ENCODE peak calls at places on chromosomes 4 and X, in four cellular contexts. One of them, this sample, is unnamed.
A peak's percentile ranks its signal among the peaks of the same experiment; 100 is the strongest.

GRCh38 chr4:6571608-6572007 is 3.4 kb upstream of the MAN2B2 start:
- DNase-seq in body of pancreas: no peak
- DNase-seq in suprapubic skin: no peak
- DNase-seq in NB4: no peak
- DNase-seq in this sample: no peak

GRCh38 chr4:25103423-25103822 is 56.8 kb downstream of the SEPSECS start:
- DNase-seq in suprapubic skin: no peak
- DNase-seq in body of pancreas: no peak
- DNase-seq in NB4: no peak
- DNase-seq in this sample: no peak

GRCh38 chr4:182215171-182215570 is 28.0 kb upstream of the TENM3 start:
- DNase-seq in body of pancreas: no peak
- DNase-seq in NB4: no peak
- DNase-seq in suprapubic skin: no peak
- DNase-seq in this sample: no peak

GRCh38 chrX:101485212-101486064 is at the start of gene ARMCX4:
- DNase-seq in suprapubic skin: peak; percentile 77
- DNase-seq in NB4: no peak
- DNase-seq in body of pancreas: peak; percentile 68
- DNase-seq in this sample: peak; percentile 1

GRCh38 chrX:10633722-10634121 is 13.3 kb upstream of the MID1 start:
- DNase-seq in NB4: peak; percentile 21
- DNase-seq in suprapubic skin: no peak
- DNase-seq in body of pancreas: no peak
- DNase-seq in this sample: no peak

GRCh38 chr4:8694226-8694625 is 101.7 kb downstream of the CPZ start:
- DNase-seq in suprapubic skin: peak; percentile 57
- DNase-seq in body of pancreas: no peak
- DNase-seq in NB4: no peak
- DNase-seq in this sample: no peak

GRCh38 chr4:153645183-153645582 is 38.9 kb upstream of the TLR2 start:
- DNase-seq in body of pancreas: no peak
- DNase-seq in NB4: peak; percentile 51
- DNase-seq in suprapubic skin: no peak
- DNase-seq in this sample: no peak

GRCh38 chrX:56728321-56728720 is 722 bp upstream of the NBDY start:
- DNase-seq in NB4: peak; percentile 3
- DNase-seq in body of pancreas: no peak
- DNase-seq in suprapubic skin: no peak
- DNase-seq in this sample: no peak

GRCh38 chrX:131747173-131747572 is 203.3 kb downstream of the OR13H1 start:
- DNase-seq in body of pancreas: peak; percentile 88
- DNase-seq in suprapubic skin: no peak
- DNase-seq in NB4: no peak
- DNase-seq in this sample: no peak

GRCh38 chr4:57231781-57232180 is 121.6 kb upstream of the IGFBP7 start:
- DNase-seq in suprapubic skin: no peak
- DNase-seq in NB4: no peak
- DNase-seq in body of pancreas: no peak
- DNase-seq in this sample: no peak

GRCh38 chr4:139584784-139585183 is 28.8 kb upstream of the SETD7 start:
- DNase-seq in body of pancreas: no peak
- DNase-seq in suprapubic skin: peak; percentile 7
- DNase-seq in NB4: no peak
- DNase-seq in this sample: no peak

GRCh38 chr4:64068096-64068495 is 341.2 kb downstream of the TECRL start:
- DNase-seq in suprapubic skin: no peak
- DNase-seq in NB4: no peak
- DNase-seq in body of pancreas: no peak
- DNase-seq in this sample: no peak

GRCh38 chr4:52997132-52997416 is 135.0 kb downstream of the RASL11B start:
- DNase-seq in NB4: no peak
- DNase-seq in body of pancreas: no peak
- DNase-seq in suprapubic skin: no peak
- DNase-seq in this sample: no peak

GRCh38 chr4:18291981-18292380 is 270.4 kb upstream of the LCORL start:
- DNase-seq in NB4: no peak
- DNase-seq in suprapubic skin: no peak
- DNase-seq in body of pancreas: no peak
- DNase-seq in this sample: no peak

GRCh38 chr4:34974313-34974680 is 1270.0 kb downstream of the ARAP2 start:
- DNase-seq in NB4: no peak
- DNase-seq in suprapubic skin: no peak
- DNase-seq in body of pancreas: no peak
- DNase-seq in this sample: no peak

GRCh38 chr4:129248621-129249020 is 152.7 kb downstream of the C4orf33 start:
- DNase-seq in body of pancreas: no peak
- DNase-seq in suprapubic skin: no peak
- DNase-seq in NB4: no peak
- DNase-seq in this sample: no peak

GRCh38 chr4:75821966-75822365 is 80.3 kb downstream of the PPEF2 start:
- DNase-seq in suprapubic skin: no peak
- DNase-seq in NB4: no peak
- DNase-seq in body of pancreas: no peak
- DNase-seq in this sample: no peak

GRCh38 chrX:16870095-16870860 is at the start of gene RBBP7:
- DNase-seq in suprapubic skin: peak; percentile 91
- DNase-seq in body of pancreas: peak; percentile 93
- DNase-seq in NB4: peak; percentile 92
- DNase-seq in this sample: peak; percentile 96

GRCh38 chrX:74249963-74250362 is 54.0 kb upstream of the ZCCHC13 start:
- DNase-seq in suprapubic skin: no peak
- DNase-seq in NB4: no peak
- DNase-seq in body of pancreas: no peak
- DNase-seq in this sample: peak; percentile 72

GRCh38 chr4:42708625-42709024 is 51.7 kb upstream of the ATP8A1 start:
- DNase-seq in suprapubic skin: no peak
- DNase-seq in body of pancreas: no peak
- DNase-seq in NB4: no peak
- DNase-seq in this sample: no peak

GRCh38 chr4:40055379-40055872 is 1.2 kb upstream of the N4BP2 start:
- DNase-seq in suprapubic skin: no peak
- DNase-seq in NB4: peak; percentile 92
- DNase-seq in body of pancreas: no peak
- DNase-seq in this sample: no peak

DNA sequence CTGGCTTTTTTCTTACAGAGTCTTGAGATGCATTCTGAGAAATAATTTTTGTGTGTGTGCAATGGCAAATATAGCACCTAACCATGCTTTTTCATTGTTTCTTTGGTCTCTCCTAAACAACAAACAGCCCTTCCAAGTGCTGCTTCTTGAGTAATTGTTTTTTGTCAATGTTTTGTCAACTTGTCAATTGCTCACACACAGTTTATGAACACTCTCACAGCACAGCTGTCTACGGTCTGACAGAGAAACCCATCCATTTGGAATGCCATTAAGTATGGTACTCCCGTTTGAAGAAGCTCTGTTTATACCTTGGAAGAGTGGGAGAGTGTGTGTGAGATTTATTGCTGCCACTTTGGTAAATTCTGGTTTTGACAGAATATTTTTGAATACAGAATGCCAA is 254.6 kb downstream of the LDB2 start:
- DNase-seq in body of pancreas: no peak
- DNase-seq in NB4: no peak
- DNase-seq in suprapubic skin: no peak
- DNase-seq in this sample: no peak
- TF ChIP-seq POLR2A in body of pancreas: no peak
- TF ChIP-seq POLR2A in NB4: no peak
- TF ChIP-seq POLR2A in suprapubic skin: no peak
- TF ChIP-seq POLR2A in this sample: no peak

GRCh38 chr4:121823505-121824170 is at the start of gene CCNA2:
- DNase-seq in body of pancreas: peak; percentile 93
- DNase-seq in suprapubic skin: peak; percentile 98
- DNase-seq in NB4: peak; percentile 98
- DNase-seq in this sample: peak; percentile 99
- TF ChIP-seq POLR2A in body of pancreas: peak; percentile 78
- TF ChIP-seq POLR2A in suprapubic skin: peak; percentile 33
- TF ChIP-seq POLR2A in NB4: peak; percentile 66
- TF ChIP-seq POLR2A in this sample: peak; percentile 94

GRCh38 chr4:158768577-158769174 is at the start of gene FNIP2:
- DNase-seq in suprapubic skin: peak; percentile 87
- DNase-seq in NB4: peak; percentile 63
- DNase-seq in body of pancreas: peak; percentile 84
- DNase-seq in this sample: peak; percentile 89
- TF ChIP-seq POLR2A in suprapubic skin: peak; percentile 70
- TF ChIP-seq POLR2A in NB4: no peak
- TF ChIP-seq POLR2A in body of pancreas: peak; percentile 72
- TF ChIP-seq POLR2A in this sample: peak; percentile 21

DNA sequence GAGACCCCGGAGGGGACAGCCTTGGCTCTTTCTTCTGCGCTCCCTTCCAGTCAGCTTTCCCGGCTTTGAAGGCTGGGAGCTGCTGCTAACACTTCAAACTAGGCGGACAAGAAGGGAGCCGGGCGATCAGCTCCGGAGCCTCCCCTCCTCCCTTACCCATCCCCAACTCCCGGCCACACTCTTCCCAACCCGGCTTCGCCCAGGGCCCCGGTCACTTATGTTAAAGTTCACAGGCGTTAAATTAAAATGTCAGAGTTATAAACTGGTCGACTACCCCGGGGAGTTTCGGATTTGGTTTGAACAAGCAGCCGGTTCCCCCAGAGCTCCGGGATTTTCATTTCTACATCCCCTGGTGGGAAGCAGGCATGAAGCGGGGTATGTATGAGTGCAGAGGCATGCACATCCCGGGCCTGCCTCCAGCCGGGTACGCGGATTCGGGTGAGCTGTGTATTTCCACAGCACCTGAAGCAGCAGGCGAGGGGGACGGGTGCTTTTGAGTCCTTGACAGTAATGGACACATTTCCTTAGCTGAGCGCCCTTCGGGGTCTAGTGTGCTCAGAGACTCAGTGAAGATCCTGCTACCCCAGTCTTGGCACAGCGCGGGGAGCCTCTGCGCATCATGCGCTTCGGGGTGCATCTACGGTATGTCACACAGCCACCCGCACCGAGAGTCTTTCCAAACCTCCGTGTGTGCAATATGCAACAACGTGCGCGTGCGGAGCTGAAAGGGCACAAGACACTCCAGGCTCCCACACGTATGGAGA is 883 bp downstream of the UNC5C start:
- DNase-seq in NB4: peak; percentile 48
- DNase-seq in suprapubic skin: peak; percentile 75
- DNase-seq in body of pancreas: peak; percentile 15
- DNase-seq in this sample: peak; percentile 3
- TF ChIP-seq POLR2A in NB4: no peak
- TF ChIP-seq POLR2A in suprapubic skin: no peak
- TF ChIP-seq POLR2A in body of pancreas: no peak
- TF ChIP-seq POLR2A in this sample: no peak

DNA sequence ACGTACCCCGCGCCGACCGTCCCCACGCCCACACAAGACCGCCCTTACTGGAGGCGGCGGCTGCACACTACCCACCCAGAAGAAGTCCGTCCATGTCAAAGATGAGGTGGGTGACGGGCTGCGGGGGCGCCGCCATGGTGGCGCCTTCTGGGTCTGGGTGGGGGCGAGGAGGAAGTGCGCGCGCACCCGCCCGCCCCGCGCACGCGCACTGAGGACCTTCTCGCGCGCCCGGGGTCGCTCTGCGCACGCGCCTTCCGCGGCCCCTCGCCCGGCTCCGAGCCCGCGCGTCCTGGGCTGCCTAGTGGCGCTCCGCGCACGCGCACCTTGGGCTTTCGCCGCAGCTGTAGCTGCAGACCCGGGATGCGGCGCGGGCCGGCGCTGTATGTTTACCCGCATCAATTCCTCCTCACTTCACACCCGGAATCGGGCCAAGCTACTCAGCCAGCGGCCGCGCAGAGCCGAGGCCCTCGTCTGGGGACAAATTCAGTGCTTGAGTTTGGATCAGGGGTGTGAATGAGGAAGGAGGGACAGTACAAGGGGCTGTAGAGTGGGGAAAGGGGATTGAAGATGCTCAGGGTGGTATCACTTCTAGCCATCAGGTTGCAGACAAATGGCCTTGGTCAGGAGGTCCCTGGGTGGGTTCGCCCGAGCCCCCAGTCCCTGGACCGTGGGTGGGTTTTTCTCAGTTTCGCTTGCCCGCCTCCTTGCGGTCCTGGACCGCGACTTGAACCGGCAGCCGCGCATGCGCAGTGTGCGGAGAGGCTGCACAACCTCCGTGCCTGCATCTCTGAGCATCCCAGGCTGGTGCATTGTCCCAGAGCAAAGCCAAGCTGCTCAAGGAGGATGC is at the start of gene PUDP:
- DNase-seq in suprapubic skin: peak; percentile 79
- DNase-seq in NB4: peak; percentile 80
- DNase-seq in body of pancreas: peak; percentile 94
- DNase-seq in this sample: peak; percentile 86
- TF ChIP-seq POLR2A in suprapubic skin: no peak
- TF ChIP-seq POLR2A in NB4: peak; percentile 67
- TF ChIP-seq POLR2A in body of pancreas: peak; percentile 46
- TF ChIP-seq POLR2A in this sample: peak; percentile 41

GRCh38 chrX:65463550-65463949 is 71.0 kb downstream of the LAS1L start:
- DNase-seq in body of pancreas: no peak
- DNase-seq in suprapubic skin: no peak
- DNase-seq in NB4: no peak
- DNase-seq in this sample: no peak
- TF ChIP-seq POLR2A in body of pancreas: no peak
- TF ChIP-seq POLR2A in suprapubic skin: no peak
- TF ChIP-seq POLR2A in NB4: no peak
- TF ChIP-seq POLR2A in this sample: no peak

GRCh38 chrX:40104649-40105015 is 6.9 kb upstream of the BCOR start:
- DNase-seq in body of pancreas: peak; percentile 64
- DNase-seq in suprapubic skin: no peak
- DNase-seq in NB4: peak; percentile 86
- DNase-seq in this sample: peak; percentile 70
- TF ChIP-seq POLR2A in body of pancreas: no peak
- TF ChIP-seq POLR2A in suprapubic skin: no peak
- TF ChIP-seq POLR2A in NB4: no peak
- TF ChIP-seq POLR2A in this sample: no peak